ENCODE peak calls at places on chromosomes 16 and 17, in eight cellular contexts. D is esophagus squamous epithelium, P is caudate nucleus, F is M059J, U is iris pigment epithelial cell, W is MV-4-11, J is mesenchymal stem cell, B is NCI-H1417. I is an unnamed sample.

GRCh38 chr16:67443299-67443698 is 12.4 kb downstream of the HSD11B2 start:
- DNase-seq in U (no peak), D (no peak), W (no peak), P (no peak), B (no peak), F (no peak), J (no peak), I (no peak)

GRCh38 chr16:23518435-23518891 is 8.2 kb upstream of the GGA2 start:
- DNase-seq in D (no peak), B (no peak), W (peak), U (peak), F (no peak), P (no peak), J (no peak), I (peak)

GRCh38 chr16:715448-716249 is 731 bp downstream of the METRN start:
- DNase-seq in D (no peak), U (no peak), W (no peak), J (peak), P (no peak), F (no peak), B (peak), I (no peak)

GRCh38 chr16:72673118-72673517 is 374.8 kb downstream of the ZFHX3 start:
- DNase-seq in W (peak), P (no peak), B (peak), U (no peak), D (no peak), F (no peak), J (peak), I (no peak)

GRCh38 chr17:7208027-7208571 is 11.5 kb downstream of the DLG4 start:
- DNase-seq in B (no peak), P (no peak), D (no peak), J (no peak), U (no peak), F (no peak), W (no peak), I (no peak)

GRCh38 chr17:68441064-68441770 is 16.1 kb downstream of the WIPI1 start:
- DNase-seq in F (no peak), J (peak), P (no peak), W (peak), U (peak), B (no peak), D (no peak), I (no peak)

GRCh38 chr16:67902831-67903230 is 9.8 kb downstream of the PSKH1 start:
- DNase-seq in F (no peak), P (no peak), W (no peak), D (no peak), J (peak), B (no peak), U (no peak), I (no peak)

GRCh38 chr17:44909681-44910144 is 5.6 kb downstream of the GFAP start:
- DNase-seq in D (no peak), P (no peak), U (peak), W (no peak), B (no peak), J (peak), F (peak), I (no peak)

GRCh38 chr17:80446645-80447405 is 29.6 kb downstream of the NPTX1 start:
- DNase-seq in B (no peak), W (no peak), J (peak), D (no peak), F (peak), U (peak), P (no peak), I (no peak)

GRCh38 chr17:46841561-46842379 is 9.6 kb upstream of the WNT9B start:
- DNase-seq in D (no peak), B (no peak), W (no peak), U (no peak), P (no peak), J (no peak), F (no peak), I (no peak)

GRCh38 chr17:48155889-48156670 is 48.5 kb downstream of the SNX11 start:
- DNase-seq in B (peak), F (no peak), W (no peak), P (no peak), J (no peak), U (no peak), D (no peak), I (no peak)

GRCh38 chr17:76714822-76715461 is 4.2 kb upstream of the MXRA7 start:
- DNase-seq in W (peak), U (peak), J (peak), P (no peak), B (peak), D (no peak), F (peak), I (peak)

GRCh38 chr16:64131423-64131822 is 990.4 kb downstream of the CDH11 start:
- DNase-seq in F (no peak), B (no peak), J (no peak), D (no peak), P (no peak), W (no peak), U (no peak), I (no peak)

GRCh38 chr17:64774888-64775600 is 112.9 kb upstream of the SMURF2 start:
- DNase-seq in P (no peak), W (no peak), F (no peak), D (no peak), U (no peak), B (no peak), J (no peak), I (no peak)

GRCh38 chr16:30567160-30567990 is 4.1 kb downstream of the ZNF688 start:
- DNase-seq in W (no peak), P (no peak), U (no peak), F (peak), B (no peak), J (peak), D (no peak), I (no peak)

GRCh38 chr17:45814622-45815606 is 29.8 kb upstream of the SPPL2C start:
- DNase-seq in W (no peak), B (no peak), P (no peak), D (no peak), J (no peak), F (no peak), U (no peak), I (no peak)

GRCh38 chr17:80422981-80423380 is 8.0 kb downstream of the ENDOV start:
- DNase-seq in D (no peak), P (no peak), B (no peak), W (no peak), J (no peak), U (no peak), F (no peak), I (no peak)

GRCh38 chr17:42775534-42776098 is 2.4 kb downstream of the VPS25 start:
- DNase-seq in J (peak), B (no peak), F (peak), D (no peak), P (no peak), W (peak), U (peak), I (no peak)

I was measured in naive B cell.